ENCODE peak calls at places on chromosome 18, in four cellular contexts. Z is K562, I is HepG2, O is GM12878. F is an unnamed sample.

GRCh38 chr18:1659190-1659589 is 754.5 kb downstream of the ADCYAP1 start:
- DNase-seq in I (no peak), Z (no peak), O (no peak), F (no peak)

GRCh38 chr18:76678248-76678647 is 144.1 kb upstream of the ZNF236 start:
- DNase-seq in O (no peak), I (no peak), Z (no peak), F (no peak)

GRCh38 chr18:79857082-79857661 is 59.4 kb downstream of the KCNG2 start:
- DNase-seq in Z (no peak), O (no peak), I (peak), F (peak)

GRCh38 chr18:80175451-80176235 is 66.6 kb downstream of the ADNP2 start:
- DNase-seq in Z (no peak), I (no peak), O (no peak), F (no peak)

GRCh38 chr18:42174909-42175308 is 219.9 kb downstream of the PIK3C3 start:
- DNase-seq in I (no peak), O (no peak), Z (no peak), F (no peak)

GRCh38 chr18:58223717-58224424 is 179.8 kb downstream of the NEDD4L start:
- DNase-seq in Z (peak), O (no peak), I (peak), F (peak)

GRCh38 chr18:23619388-23619873 is 33.1 kb upstream of the NPC1 start:
- DNase-seq in O (no peak), Z (no peak), I (no peak), F (no peak)

GRCh38 chr18:26422472-26423162 is 125.7 kb downstream of the KCTD1 start:
- DNase-seq in O (no peak), Z (no peak), I (no peak), F (no peak)

GRCh38 chr18:45166341-45167108 is 448.8 kb upstream of the SLC14A2 start:
- DNase-seq in Z (no peak), I (no peak), O (no peak), F (peak)

GRCh38 chr18:75638223-75638596 is 210.7 kb upstream of the SMIM21 start:
- DNase-seq in Z (no peak), O (no peak), I (no peak), F (no peak)

GRCh38 chr18:2515408-2515807 is 55.9 kb downstream of the METTL4 start:
- DNase-seq in I (no peak), Z (no peak), O (no peak), F (peak)

GRCh38 chr18:22467760-22468553 is 50.2 kb upstream of the CTAGE1 start:
- DNase-seq in I (no peak), Z (peak), O (no peak), F (peak)

GRCh38 chr18:21598726-21599584 is 1.5 kb downstream of the ESCO1 start:
- DNase-seq in Z (peak), O (no peak), I (peak), F (peak)

GRCh38 chr18:55256568-55257289 is 297.5 kb upstream of the CCDC68 start:
- DNase-seq in I (no peak), O (no peak), Z (no peak), F (no peak)

GRCh38 chr18:79643049-79643765 is 36.4 kb upstream of the CTDP1 start:
- DNase-seq in I (no peak), O (no peak), Z (no peak), F (no peak)

GRCh38 chr18:79784071-79784913 is 13.4 kb upstream of the KCNG2 start:
- DNase-seq in I (no peak), O (no peak), Z (no peak), F (no peak)

GRCh38 chr18:11665146-11665545 is 23.9 kb upstream of the GNAL start:
- DNase-seq in I (no peak), Z (no peak), O (no peak), F (no peak)

GRCh38 chr18:54924948-54925347 is 34.3 kb downstream of the CCDC68 start:
- DNase-seq in Z (no peak), O (no peak), I (no peak), F (no peak)

GRCh38 chr18:34592961-34593382 is 117.1 kb upstream of the DTNA start:
- DNase-seq in I (no peak), Z (no peak), O (no peak), F (no peak)

GRCh38 chr18:12599543-12599942 is 58.4 kb downstream of the SPIRE1 start:
- DNase-seq in I (no peak), Z (no peak), O (no peak), F (no peak)

GRCh38 chr18:79797518-79798345 is at the start of gene KCNG2:
- DNase-seq in O (no peak), I (no peak), Z (no peak), F (peak)

GRCh38 chr18:13558790-13559189 is 167.6 kb downstream of the FAM210A start:
- DNase-seq in O (no peak), Z (no peak), I (no peak), F (no peak)

GRCh38 chr18:9067823-9068222 is 34.7 kb upstream of the NDUFV2 start:
- DNase-seq in Z (no peak), O (no peak), I (no peak), F (no peak)

GRCh38 chr18:42954887-42955286 is 160.6 kb downstream of the RIT2 start:
- DNase-seq in I (no peak), O (no peak), Z (no peak), F (no peak)

GRCh38 chr18:11767935-11768334 is 78.9 kb downstream of the GNAL start:
- DNase-seq in I (no peak), Z (no peak), O (no peak), F (no peak)

GRCh38 chr18:33838084-33838483 is 260.1 kb downstream of the ASXL3 start:
- DNase-seq in I (no peak), O (no peak), Z (no peak), F (no peak)

GRCh38 chr18:50853863-50854271 is 25.1 kb upstream of the ME2 start:
- DNase-seq in O (no peak), Z (peak), I (peak), F (peak)

GRCh38 chr18:46374850-46375249 is 270.7 kb downstream of the HAUS1 start:
- DNase-seq in I (no peak), O (no peak), Z (peak), F (no peak)

GRCh38 chr18:59744271-59744721 is 47.1 kb upstream of the CCBE1 start:
- DNase-seq in O (no peak), Z (no peak), I (no peak), F (no peak)

GRCh38 chr18:75304678-75305557 is 94.3 kb downstream of the TSHZ1 start:
- DNase-seq in I (no peak), Z (no peak), O (no peak), F (no peak)

GRCh38 chr18:56436651-56437050 is 201.7 kb downstream of the TXNL1 start:
- DNase-seq in O (no peak), I (no peak), Z (no peak), F (no peak)

DNA sequence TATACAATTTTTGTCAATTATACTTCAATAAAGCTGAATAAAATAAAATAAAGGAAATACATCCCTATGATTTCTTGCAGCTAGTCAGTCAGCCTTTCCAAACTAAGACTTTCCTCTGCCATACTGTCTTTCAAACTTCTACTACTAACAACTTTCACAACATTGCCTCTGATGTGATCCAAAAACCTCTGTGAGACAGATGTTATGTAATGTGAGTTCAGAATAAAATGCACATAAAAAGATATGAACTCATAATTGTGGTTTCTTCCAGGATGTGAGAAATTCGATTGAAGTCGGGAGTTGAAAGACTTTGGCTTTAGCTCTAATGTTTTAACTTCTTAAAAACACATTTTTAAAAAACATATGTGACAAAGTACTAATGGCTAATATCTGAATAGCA is 98.7 kb downstream of the PIGN start:
- DNase-seq in Z (no peak), I (no peak), O (no peak), F (no peak)
- TF ChIP-seq JUNB in Z (no peak), I (no peak), O (no peak), F (no peak)

GRCh38 chr18:48590678-48591077 is 51.8 kb downstream of the CTIF start:
- DNase-seq in Z (no peak), I (no peak), O (no peak), F (peak)
- TF ChIP-seq RFX5 in Z (no peak), I (no peak), O (no peak), F (no peak)

DNA sequence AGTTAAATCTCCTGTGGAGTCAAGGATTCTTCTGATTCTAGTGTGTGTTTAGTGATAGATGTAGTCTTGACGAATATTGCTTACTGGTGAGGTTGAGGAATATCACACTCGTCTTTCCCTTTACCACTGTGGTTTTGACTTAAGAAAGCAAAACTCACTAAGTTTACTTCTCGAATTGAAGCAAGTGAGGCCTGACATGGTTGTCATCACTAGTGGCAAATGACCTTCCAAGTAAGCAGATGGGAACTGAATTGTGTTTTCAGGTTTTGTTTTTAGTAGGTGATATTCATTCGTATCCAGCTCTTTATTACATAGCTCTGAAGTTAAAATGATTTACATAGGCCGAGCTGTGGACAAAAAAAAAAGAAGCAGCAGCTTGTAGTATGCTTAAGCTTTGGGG is 20.6 kb upstream of the DSG4 start:
- DNase-seq in I (no peak), Z (no peak), O (peak), F (no peak)
- TF ChIP-seq KDM1A in I (no peak), Z (no peak), O (no peak), F (no peak)

GRCh38 chr18:35714539-35714938 is 133.0 kb downstream of the GALNT1 start:
- DNase-seq in I (no peak), Z (no peak), O (no peak), F (no peak)
- TF ChIP-seq JUNB in I (no peak), Z (no peak), O (no peak), F (no peak)